ENCODE peak calls at places on chromosome 14, in five cellular contexts. D is epithelial cell of esophagus, R is lower leg skin, Y is mucosa of descending colon, N is endothelial cell of umbilical vein. Q is an unnamed sample.

GRCh38 chr14:54698501-54698900 is 131.6 kb downstream of the SAMD4A start:
- DNase-seq in D (no peak), R (no peak), Y (no peak), N (no peak), Q (no peak)

GRCh38 chr14:20781805-20782204 is 737 bp downstream of the RNASE6 start:
- DNase-seq in D (no peak), R (no peak), Y (no peak), N (peak; percentile 32), Q (no peak)

GRCh38 chr14:94659953-94660946 is 48.1 kb downstream of the SERPINA3 start:
- DNase-seq in D (no peak), R (no peak), Y (no peak), N (no peak), Q (no peak)

GRCh38 chr14:64170190-64170589 is 124.0 kb downstream of the ESR2 start:
- DNase-seq in D (no peak), R (no peak), Y (no peak), N (no peak), Q (no peak)

GRCh38 chr14:96623676-96624484 is 121.7 kb downstream of the PAPOLA start:
- DNase-seq in D (no peak), R (no peak), Y (no peak), N (no peak), Q (no peak)

GRCh38 chr14:62532186-62532585 is 513.1 kb downstream of the KCNH5 start:
- DNase-seq in D (peak; percentile 48), R (no peak), Y (no peak), N (no peak), Q (no peak)

GRCh38 chr14:88422919-88423318 is 37.5 kb downstream of the SPATA7 start:
- DNase-seq in D (peak; percentile 93), R (no peak), Y (no peak), N (no peak), Q (no peak)

GRCh38 chr14:105529506-105530445 is 3.4 kb downstream of the TMEM121 start:
- DNase-seq in D (no peak), R (no peak), Y (peak; percentile 68), N (no peak), Q (no peak)

GRCh38 chr14:103733651-103734050 is 18.0 kb downstream of the ZFYVE21 start:
- DNase-seq in D (no peak), R (no peak), Y (no peak), N (no peak), Q (no peak)

GRCh38 chr14:96066976-96067375 is 27.8 kb downstream of the C14orf132 start:
- DNase-seq in D (no peak), R (no peak), Y (no peak), N (no peak), Q (no peak)

GRCh38 chr14:104370256-104370870 is 209.2 kb upstream of the C14orf180 start:
- DNase-seq in D (no peak), R (no peak), Y (peak; percentile 42), N (peak; percentile 9), Q (no peak)

GRCh38 chr14:61578745-61579144 is 116.6 kb upstream of the HIF1A start:
- DNase-seq in D (no peak), R (no peak), Y (no peak), N (no peak), Q (no peak)

GRCh38 chr14:68547305-68548193 is 245.3 kb downstream of the ZFP36L1 start:
- DNase-seq in D (peak; percentile 99), R (peak; percentile 92), Y (no peak), N (no peak), Q (no peak)

GRCh38 chr14:102027951-102028350 is 58.9 kb downstream of the HSP90AA1 start:
- DNase-seq in D (no peak), R (no peak), Y (no peak), N (no peak), Q (no peak)
- TF ChIP-seq CTCF in D (no peak), R (no peak), Y (no peak), N (no peak), Q (no peak)

GRCh38 chr14:28142400-28143015 is 624.1 kb upstream of the FOXG1 start:
- DNase-seq in D (peak; percentile 36), R (no peak), Y (no peak), N (no peak), Q (no peak)
- TF ChIP-seq CTCF in D (peak; percentile 44), R (no peak), Y (no peak), N (no peak), Q (peak; percentile 57)

GRCh38 chr14:21861153-21861552 is 187.5 kb upstream of the OR4E1 start:
- DNase-seq in D (no peak), R (no peak), Y (no peak), N (no peak), Q (no peak)

GRCh38 chr14:21863289-21863688 is 189.7 kb upstream of the OR4E1 start:
- DNase-seq in D (no peak), R (no peak), Y (no peak), N (no peak), Q (no peak)

GRCh38 chr14:21860172-21860571 is 186.6 kb upstream of the OR4E1 start:
- DNase-seq in D (peak; percentile 47), R (no peak), Y (no peak), N (peak; percentile 58), Q (no peak)
- TF ChIP-seq CTCF in D (peak; percentile 33), R (no peak), Y (no peak), N (peak; percentile 48), Q (peak; percentile 46)

GRCh38 chr14:90461425-90461824 is 64.6 kb downstream of the CALM1 start:
- DNase-seq in D (no peak), R (no peak), Y (no peak), N (no peak), Q (no peak)
- TF ChIP-seq CTCF in D (no peak), R (no peak), Y (no peak), N (no peak), Q (no peak)

GRCh38 chr14:74613211-74613914 is 1.3 kb upstream of the LTBP2 start:
- DNase-seq in D (no peak), R (no peak), Y (no peak), N (no peak), Q (no peak)

GRCh38 chr14:74611672-74612345 is at the start of gene LTBP2:
- DNase-seq in D (peak; percentile 27), R (no peak), Y (no peak), N (no peak), Q (no peak)

GRCh38 chr14:74610199-74610865 is 1.7 kb downstream of the LTBP2 start:
- DNase-seq in D (no peak), R (no peak), Y (no peak), N (peak; percentile 30), Q (no peak)

GRCh38 chr14:74610866-74611671 is 968 bp downstream of the LTBP2 start:
- DNase-seq in D (no peak), R (no peak), Y (no peak), N (peak; percentile 52), Q (no peak)

DNA sequence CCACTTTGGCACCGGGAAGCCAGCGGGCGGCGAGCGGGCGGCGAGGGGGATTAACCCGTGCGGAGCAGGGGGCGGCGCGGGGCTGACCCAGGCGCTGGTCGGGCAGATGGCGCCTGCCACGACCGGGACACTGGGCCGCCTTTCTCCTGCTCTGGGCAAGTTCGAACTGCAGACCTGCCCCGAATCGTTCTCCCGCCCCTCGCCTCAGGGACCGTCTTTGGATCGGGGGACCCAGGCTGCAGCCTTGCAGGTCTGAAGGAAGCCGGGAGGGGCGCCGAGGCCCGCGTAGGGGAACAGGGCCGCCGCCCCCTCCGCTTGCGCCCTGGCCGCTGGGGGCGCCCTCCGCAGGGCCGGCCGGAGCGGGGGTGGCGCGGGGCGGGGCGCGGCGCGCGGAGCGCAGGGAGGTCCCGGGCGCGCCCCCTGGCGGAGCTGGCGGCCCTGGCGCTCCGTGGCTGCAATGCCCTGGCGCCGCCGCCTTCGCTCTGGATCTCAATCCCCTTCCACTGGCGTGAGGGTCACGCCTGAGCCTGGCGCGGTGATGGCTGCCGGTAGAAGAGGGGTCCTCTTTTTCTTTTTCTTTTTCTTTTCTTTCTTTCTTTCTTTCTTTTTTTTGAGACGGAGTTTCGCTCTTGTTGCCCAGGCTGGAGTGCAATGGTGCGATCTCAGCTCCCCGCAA is 447 bp upstream of the LTBP2 start:
- DNase-seq in D (peak; percentile 75), R (no peak), Y (peak; percentile 82), N (peak; percentile 77), Q (no peak)
- TF ChIP-seq CTCF in D (peak; percentile 38), R (no peak), Y (peak; percentile 83), N (no peak), Q (peak; percentile 52)

DNA sequence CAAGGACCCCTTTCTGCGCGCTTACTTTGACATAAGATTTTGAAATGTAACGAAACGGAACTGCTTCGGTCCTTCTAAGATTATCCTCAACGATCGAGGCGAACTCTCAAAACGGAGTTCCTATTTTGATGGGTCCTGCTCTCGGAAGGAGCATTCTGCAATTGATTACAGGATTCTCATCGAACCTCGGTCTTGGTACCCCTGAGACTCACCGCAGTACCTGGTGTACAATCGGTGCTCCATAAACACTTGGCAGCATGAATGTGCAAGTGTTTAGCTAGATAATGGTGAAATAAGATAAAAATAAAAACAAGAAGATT is 530 bp upstream of the NEMF start:
- DNase-seq in D (no peak), R (no peak), Y (no peak), N (no peak), Q (no peak)
- TF ChIP-seq CTCF in D (no peak), R (no peak), Y (no peak), N (no peak), Q (no peak)

GRCh38 chr14:100033347-100034052 is 31.7 kb upstream of the EVL start:
- DNase-seq in D (no peak), R (no peak), Y (no peak), N (no peak), Q (no peak)

GRCh38 chr14:100037351-100037750 is 27.9 kb upstream of the EVL start:
- DNase-seq in D (peak; percentile 73), R (no peak), Y (no peak), N (no peak), Q (no peak)

GRCh38 chr14:100032749-100033148 is 32.5 kb upstream of the EVL start:
- DNase-seq in D (no peak), R (no peak), Y (no peak), N (no peak), Q (no peak)

GRCh38 chr14:100038065-100038464 is 27.2 kb upstream of the EVL start:
- DNase-seq in D (no peak), R (no peak), Y (no peak), N (no peak), Q (no peak)

GRCh38 chr14:100035700-100036099 is 29.5 kb upstream of the EVL start:
- DNase-seq in D (no peak), R (no peak), Y (no peak), N (no peak), Q (no peak)
- TF ChIP-seq CTCF in D (no peak), R (no peak), Y (no peak), N (no peak), Q (no peak)

GRCh38 chr14:34053666-34054065 is 102.8 kb upstream of the EGLN3 start:
- DNase-seq in D (no peak), R (no peak), Y (peak; percentile 44), N (peak; percentile 53), Q (no peak)
- TF ChIP-seq CTCF in D (no peak), R (no peak), Y (no peak), N (no peak), Q (no peak)